ENCODE peak calls at places on chromosomes 3 and 15, in nine cellular contexts. One of them, this sample, is unnamed.

GRCh38 chr3:78112266-78112665 is 1072.4 kb downstream of the ROBO2 start:
- DNase-seq in colonic mucosa: no peak
- DNase-seq in K562: no peak
- DNase-seq in AG04450: no peak
- DNase-seq in T-helper 2 cell: no peak
- DNase-seq in LoVo: no peak
- DNase-seq in NCI-H1694 treated with DMSO at 0.1 percent for 48 hours: no peak
- DNase-seq in central memory CD4-positive, alpha-beta T cell: no peak
- DNase-seq in H9: no peak
- DNase-seq in this sample: no peak

GRCh38 chr15:34161329-34161953 is 48.5 kb downstream of the KATNBL1 start:
- DNase-seq in LoVo: peak; percentile 24
- DNase-seq in NCI-H1694 treated with DMSO at 0.1 percent for 48 hours: no peak
- DNase-seq in K562: no peak
- DNase-seq in AG04450: no peak
- DNase-seq in colonic mucosa: no peak
- DNase-seq in central memory CD4-positive, alpha-beta T cell: no peak
- DNase-seq in H9: peak; percentile 36
- DNase-seq in T-helper 2 cell: no peak
- DNase-seq in this sample: no peak

GRCh38 chr3:71039332-71039731 is 544.2 kb downstream of the FOXP1 start:
- DNase-seq in NCI-H1694 treated with DMSO at 0.1 percent for 48 hours: no peak
- DNase-seq in AG04450: no peak
- DNase-seq in colonic mucosa: no peak
- DNase-seq in T-helper 2 cell: no peak
- DNase-seq in LoVo: no peak
- DNase-seq in K562: no peak
- DNase-seq in central memory CD4-positive, alpha-beta T cell: peak; percentile 39
- DNase-seq in H9: no peak
- DNase-seq in this sample: no peak

GRCh38 chr15:69380100-69380725 is 33.9 kb upstream of the KIF23 start:
- DNase-seq in central memory CD4-positive, alpha-beta T cell: no peak
- DNase-seq in H9: peak; percentile 73
- DNase-seq in LoVo: no peak
- DNase-seq in K562: peak; percentile 47
- DNase-seq in AG04450: no peak
- DNase-seq in NCI-H1694 treated with DMSO at 0.1 percent for 48 hours: no peak
- DNase-seq in T-helper 2 cell: no peak
- DNase-seq in colonic mucosa: peak; percentile 41
- DNase-seq in this sample: no peak

GRCh38 chr3:53126646-53127045 is 3.6 kb downstream of the RFT1 start:
- DNase-seq in NCI-H1694 treated with DMSO at 0.1 percent for 48 hours: no peak
- DNase-seq in AG04450: no peak
- DNase-seq in K562: no peak
- DNase-seq in central memory CD4-positive, alpha-beta T cell: no peak
- DNase-seq in H9: no peak
- DNase-seq in LoVo: no peak
- DNase-seq in T-helper 2 cell: no peak
- DNase-seq in colonic mucosa: no peak
- DNase-seq in this sample: no peak

GRCh38 chr3:191234216-191234615 is 35.2 kb downstream of the OSTN start:
- DNase-seq in central memory CD4-positive, alpha-beta T cell: no peak
- DNase-seq in AG04450: no peak
- DNase-seq in T-helper 2 cell: no peak
- DNase-seq in colonic mucosa: no peak
- DNase-seq in NCI-H1694 treated with DMSO at 0.1 percent for 48 hours: no peak
- DNase-seq in K562: no peak
- DNase-seq in H9: no peak
- DNase-seq in LoVo: no peak
- DNase-seq in this sample: no peak

GRCh38 chr15:63196846-63197245 is 7.4 kb downstream of the RAB8B start:
- DNase-seq in LoVo: no peak
- DNase-seq in T-helper 2 cell: no peak
- DNase-seq in NCI-H1694 treated with DMSO at 0.1 percent for 48 hours: peak; percentile 90
- DNase-seq in H9: no peak
- DNase-seq in K562: no peak
- DNase-seq in AG04450: no peak
- DNase-seq in colonic mucosa: no peak
- DNase-seq in central memory CD4-positive, alpha-beta T cell: no peak
- DNase-seq in this sample: peak; percentile 26

GRCh38 chr15:34583399-34584320 is at the start of gene GOLGA8B:
- DNase-seq in central memory CD4-positive, alpha-beta T cell: peak; percentile 84
- DNase-seq in T-helper 2 cell: peak; percentile 77
- DNase-seq in AG04450: no peak
- DNase-seq in K562: peak; percentile 83
- DNase-seq in colonic mucosa: peak; percentile 77
- DNase-seq in NCI-H1694 treated with DMSO at 0.1 percent for 48 hours: peak; percentile 37
- DNase-seq in LoVo: peak; percentile 71
- DNase-seq in H9: peak; percentile 83
- DNase-seq in this sample: no peak

GRCh38 chr3:87771338-87772059 is 287.3 kb downstream of the CGGBP1 start:
- DNase-seq in colonic mucosa: peak; percentile 20
- DNase-seq in AG04450: no peak
- DNase-seq in T-helper 2 cell: peak; percentile 2
- DNase-seq in NCI-H1694 treated with DMSO at 0.1 percent for 48 hours: no peak
- DNase-seq in H9: peak; percentile 59
- DNase-seq in central memory CD4-positive, alpha-beta T cell: peak; percentile 25
- DNase-seq in K562: peak; percentile 40
- DNase-seq in LoVo: no peak
- DNase-seq in this sample: no peak

GRCh38 chr15:65051266-65051665 is 6.1 kb downstream of the SLC51B start:
- DNase-seq in H9: no peak
- DNase-seq in T-helper 2 cell: no peak
- DNase-seq in NCI-H1694 treated with DMSO at 0.1 percent for 48 hours: no peak
- DNase-seq in colonic mucosa: no peak
- DNase-seq in K562: no peak
- DNase-seq in LoVo: no peak
- DNase-seq in AG04450: no peak
- DNase-seq in central memory CD4-positive, alpha-beta T cell: no peak
- DNase-seq in this sample: no peak

This sample was measured in DMS 273 treated with DMSO at 0.1 percent for 48 hours.